ENCODE peak calls at places on chromosomes 1 and 21, in nine cellular contexts. O is sigmoid colon, R is NB4, N is foreskin fibroblast, Z is choroid plexus epithelial cell, D is cardiac muscle cell, B is hepatocyte, T is type B pancreatic cell, A is Calu3. U is an unnamed sample.

GRCh38 chr1:77513839-77514763 is 168.4 kb downstream of the ZZZ3 start:
- DNase-seq in A (no peak), N (peak; percentile 89), O (no peak), R (no peak), T (no peak), Z (peak; percentile 86), D (peak; percentile 94), B (no peak), U (peak; percentile 9)

GRCh38 chr21:17818158-17819113 is 720 bp downstream of the C21orf91 start:
- DNase-seq in A (peak; percentile 13), Z (peak; percentile 34), T (peak; percentile 74), O (peak; percentile 68), N (peak; percentile 15), D (peak; percentile 38), B (peak; percentile 62), R (peak; percentile 43), U (peak; percentile 58)

GRCh38 chr1:110393691-110394564 is 3.1 kb upstream of the SLC16A4 start:
- DNase-seq in A (peak; percentile 24), N (peak; percentile 78), B (peak; percentile 70), D (peak; percentile 72), Z (peak; percentile 87), T (no peak), O (no peak), R (no peak), U (no peak)

GRCh38 chr1:230080834-230081233 is 13.8 kb downstream of the GALNT2 start:
- DNase-seq in N (no peak), T (no peak), D (no peak), A (no peak), B (no peak), Z (no peak), R (no peak), O (no peak), U (no peak)

GRCh38 chr1:198598796-198599321 is 40.0 kb upstream of the PTPRC start:
- DNase-seq in T (no peak), A (no peak), N (no peak), B (no peak), Z (no peak), D (no peak), R (peak; percentile 11), O (no peak), U (peak; percentile 8)

GRCh38 chr1:209655412-209655811 is 3.2 kb upstream of the LAMB3 start:
- DNase-seq in B (no peak), N (no peak), A (no peak), D (no peak), Z (no peak), T (no peak), R (no peak), O (no peak), U (no peak)

GRCh38 chr1:1906185-1907097 is 8.6 kb upstream of the CALML6 start:
- DNase-seq in Z (peak; percentile 83), R (peak; percentile 78), B (peak; percentile 92), D (peak; percentile 86), T (peak; percentile 79), A (peak; percentile 81), N (peak; percentile 78), O (peak; percentile 94), U (peak; percentile 89)

GRCh38 chr1:226764533-226764932 is 25.5 kb upstream of the ITPKB start:
- DNase-seq in Z (no peak), D (no peak), O (no peak), B (no peak), T (no peak), R (no peak), A (no peak), N (no peak), U (no peak)

GRCh38 chr1:91583326-91583755 is 82.7 kb downstream of the CDC7 start:
- DNase-seq in T (no peak), A (no peak), O (no peak), R (no peak), D (no peak), B (no peak), N (peak; percentile 97), Z (no peak), U (no peak)

GRCh38 chr1:165696625-165697100 is 1.7 kb downstream of the ALDH9A1 start:
- DNase-seq in N (peak; percentile 81), T (no peak), B (peak; percentile 73), Z (peak; percentile 96), D (peak; percentile 97), R (peak; percentile 40), A (no peak), O (no peak), U (no peak)

GRCh38 chr1:236868625-236869467 is 73.8 kb downstream of the MTR start:
- DNase-seq in R (peak; percentile 73), B (peak; percentile 65), D (peak; percentile 80), A (peak; percentile 52), O (no peak), T (no peak), Z (peak; percentile 91), N (peak; percentile 59), U (peak; percentile 49)

DNA sequence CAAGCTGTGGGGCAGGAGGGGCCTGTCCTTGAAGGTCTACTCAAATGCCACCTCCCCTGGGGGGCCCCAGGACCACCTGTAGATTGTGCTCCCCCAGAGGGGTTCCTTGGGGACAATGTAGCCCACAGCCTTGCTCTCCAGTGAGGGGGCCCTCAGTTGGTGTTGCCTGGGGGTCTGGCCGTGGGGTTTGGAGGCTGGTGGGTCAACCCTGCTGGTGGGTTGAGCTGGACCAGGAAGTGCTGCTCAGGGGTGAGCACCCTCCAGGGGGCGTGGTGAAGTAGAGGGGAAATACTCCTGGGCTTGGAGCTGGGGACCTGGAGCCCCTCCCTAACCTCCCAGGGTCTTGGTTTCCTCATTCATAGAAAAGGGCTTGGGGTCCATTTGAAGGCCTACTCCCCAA is 143.6 kb upstream of the WNT4 start:
- DNase-seq in N (no peak), B (no peak), D (no peak), A (no peak), T (no peak), R (no peak), Z (no peak), O (no peak), U (no peak)
- TF ChIP-seq CTCF in N (no peak), B (no peak), D (no peak), A (no peak), T (no peak), R (no peak), Z (peak; percentile 9), O (no peak), U (no peak)

GRCh38 chr1:206634365-206635079 is 814 bp upstream of the DYRK3 start:
- DNase-seq in N (peak; percentile 84), D (peak; percentile 92), B (peak; percentile 95), Z (peak; percentile 91), A (peak; percentile 93), O (peak; percentile 97), R (peak; percentile 81), T (peak; percentile 82), U (peak; percentile 92)

GRCh38 chr1:206633708-206634121 is 1.6 kb upstream of the DYRK3 start:
- DNase-seq in O (peak; percentile 82), D (peak; percentile 93), T (no peak), N (peak; percentile 87), Z (peak; percentile 88), A (no peak), B (peak; percentile 54), R (peak; percentile 19), U (no peak)

GRCh38 chr1:206628916-206629315 is 6.4 kb upstream of the DYRK3 start:
- DNase-seq in R (no peak), B (no peak), D (no peak), N (no peak), T (no peak), A (no peak), O (no peak), Z (no peak), U (no peak)

GRCh38 chr1:206635080-206635982 is at the start of gene DYRK3:
- DNase-seq in R (peak; percentile 95), T (peak; percentile 95), Z (peak; percentile 95), D (peak; percentile 97), N (peak; percentile 95), A (peak; percentile 98), B (peak; percentile 97), O (peak; percentile 98), U (peak; percentile 97)

DNA sequence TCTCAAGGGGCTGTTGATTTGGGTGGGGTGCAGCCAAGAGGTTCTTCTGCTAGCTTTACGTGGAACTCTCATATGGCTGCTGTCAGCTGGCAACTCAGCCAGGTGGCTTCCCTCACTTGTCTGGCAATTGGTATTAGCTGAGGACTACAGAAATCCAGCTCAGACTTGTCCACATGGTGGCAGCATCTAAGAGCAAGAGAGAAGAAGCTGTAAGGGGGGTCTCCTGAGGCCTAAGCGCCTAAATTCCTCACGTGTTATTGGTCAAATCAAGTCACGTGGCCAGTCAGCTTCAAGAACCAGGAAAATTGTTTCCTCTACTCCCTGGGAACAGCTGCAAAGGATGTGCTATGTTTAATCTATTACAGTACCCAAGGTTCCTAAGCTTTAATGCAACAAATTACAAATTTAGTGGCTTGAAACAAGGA is 4.2 kb upstream of the DYRK3 start:
- DNase-seq in A (peak; percentile 67), R (peak; percentile 85), D (peak; percentile 96), B (peak; percentile 74), O (peak; percentile 88), N (peak; percentile 66), Z (peak; percentile 97), T (no peak), U (peak; percentile 39)
- TF ChIP-seq CTCF in A (peak; percentile 64), R (peak; percentile 73), D (peak; percentile 70), B (peak; percentile 55), O (no peak), N (peak; percentile 58), Z (peak; percentile 81), T (peak; percentile 64), U (no peak)

DNA sequence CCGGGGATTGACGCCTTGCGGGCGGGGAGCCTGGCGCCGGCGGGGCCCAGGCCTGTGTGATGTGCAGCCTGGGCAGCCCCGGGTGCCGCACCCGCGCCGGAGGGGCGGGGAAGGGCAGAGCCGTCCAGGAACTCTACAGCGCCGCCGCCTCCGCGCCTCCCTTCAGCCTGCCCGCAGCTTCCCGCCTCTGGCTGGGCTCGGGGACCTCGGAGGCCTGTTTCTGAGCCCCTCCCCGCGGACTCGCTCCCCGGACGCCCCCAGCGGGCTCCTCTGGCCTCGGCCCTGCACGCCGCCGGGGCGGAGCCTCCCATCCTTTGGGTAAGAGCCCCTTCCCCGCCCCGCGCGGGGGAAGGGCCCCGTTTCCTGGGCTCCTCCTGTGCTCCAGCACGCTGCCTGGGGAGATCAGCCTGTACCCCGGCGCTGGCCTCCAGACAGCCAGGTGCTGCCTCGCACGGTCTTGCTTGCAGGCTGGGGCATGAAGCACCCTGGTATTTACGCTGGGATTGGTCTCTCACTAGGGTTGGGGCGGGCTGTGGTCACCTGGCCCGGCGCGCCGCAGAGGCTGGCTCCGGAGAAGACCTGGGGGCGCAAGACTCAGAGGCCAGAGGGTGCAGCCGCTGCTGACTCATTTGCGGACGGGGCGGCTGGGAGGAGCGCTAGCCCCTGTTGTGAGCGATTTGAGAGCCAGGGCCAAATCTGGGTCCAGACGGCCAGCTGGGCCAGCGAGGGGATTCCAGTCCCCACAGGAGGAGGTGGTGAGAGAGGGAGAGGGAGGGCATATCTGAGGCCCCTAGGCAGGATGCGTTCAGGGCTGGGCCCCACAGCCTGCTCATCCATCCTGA is 5.7 kb upstream of the ACOT11 start:
- DNase-seq in A (peak; percentile 85), Z (peak; percentile 83), N (peak; percentile 67), B (peak; percentile 89), D (peak; percentile 68), O (peak; percentile 78), T (peak; percentile 78), R (peak; percentile 97), U (peak; percentile 83)
- TF ChIP-seq CTCF in A (no peak), Z (peak; percentile 9), N (no peak), B (no peak), D (no peak), O (no peak), T (peak; percentile 57), R (peak; percentile 33), U (no peak)

DNA sequence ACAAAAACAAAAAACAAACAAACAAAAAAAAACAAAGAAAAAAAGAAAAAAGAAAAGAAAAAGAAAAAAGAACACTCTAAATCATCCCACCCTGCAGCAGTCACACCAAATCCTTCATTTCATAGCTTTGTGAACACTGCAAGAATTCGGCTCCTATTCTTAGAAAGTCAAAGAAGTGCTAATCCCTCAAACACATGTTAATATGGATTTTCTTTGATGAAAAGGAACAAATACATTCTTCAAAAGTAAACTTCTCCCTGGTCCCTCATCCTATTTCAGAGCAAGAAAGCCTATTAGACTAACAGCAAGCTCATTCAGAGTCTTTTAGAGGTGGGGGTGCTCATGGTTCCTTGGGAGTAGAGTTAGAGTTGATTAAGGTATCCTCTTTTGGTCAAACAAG is 7.2 kb upstream of the MRPL39 start:
- DNase-seq in R (no peak), Z (no peak), T (no peak), N (no peak), O (no peak), B (no peak), D (no peak), A (no peak), U (no peak)
- TF ChIP-seq CTCF in R (no peak), Z (no peak), T (no peak), N (no peak), O (no peak), B (no peak), D (no peak), A (no peak), U (no peak)

U was measured in nephron progenitor cell.